ENCODE peak calls at places on chromosomes 5 and 9, in eight cellular contexts. O is fibroblast of the aortic adventitia, I is mesothelial cell of epicardium, J is upper lobe of left lung, R is neural crest cell, D is PC-3, H is A549, T is GM13977. A is an unnamed sample.

GRCh38 chr9:135184661-135185459 is 97.4 kb downstream of the OLFM1 start:
- DNase-seq in O (no peak), I (no peak), J (no peak), R (no peak), D (no peak), H (no peak), T (no peak), A (no peak)

GRCh38 chr5:14842117-14842516 is 29.5 kb downstream of the ANKH start:
- DNase-seq in O (no peak), I (no peak), J (no peak), R (no peak), D (no peak), H (no peak), T (no peak), A (no peak)

GRCh38 chr9:130432796-130433167 is 12.0 kb upstream of the ASS1 start:
- DNase-seq in O (no peak), I (no peak), J (no peak), R (no peak), D (no peak), H (no peak), T (no peak), A (no peak)

GRCh38 chr9:135589596-135590485 is 28.3 kb downstream of the PAEP start:
- DNase-seq in O (no peak), I (no peak), J (no peak), R (no peak), D (no peak), H (no peak), T (no peak), A (no peak)

GRCh38 chr9:89604463-89605180 is at the start of gene GADD45G:
- DNase-seq in O (peak), I (peak), J (peak), R (peak), D (peak), H (peak), T (peak), A (peak)

GRCh38 chr5:142122116-142122515 is 13.5 kb downstream of the NDFIP1 start:
- DNase-seq in O (no peak), I (no peak), J (no peak), R (no peak), D (no peak), H (no peak), T (no peak), A (no peak)

GRCh38 chr5:5572983-5573797 is 150.7 kb downstream of the ICE1 start:
- DNase-seq in O (no peak), I (no peak), J (no peak), R (no peak), D (no peak), H (no peak), T (no peak), A (no peak)

GRCh38 chr9:108056083-108056804 is 566.7 kb upstream of the KLF4 start:
- DNase-seq in O (peak), I (no peak), J (no peak), R (no peak), D (peak), H (peak), T (no peak), A (no peak)

GRCh38 chr9:84808416-84808815 is 138.9 kb downstream of the NTRK2 start:
- DNase-seq in O (no peak), I (no peak), J (no peak), R (no peak), D (no peak), H (no peak), T (no peak), A (no peak)

GRCh38 chr5:86129009-86129408 is 488.7 kb upstream of the COX7C start:
- DNase-seq in O (no peak), I (no peak), J (no peak), R (no peak), D (no peak), H (no peak), T (no peak), A (no peak)

GRCh38 chr5:102581011-102581410 is 82.2 kb upstream of the SLCO6A1 start:
- DNase-seq in O (no peak), I (no peak), J (no peak), R (no peak), D (no peak), H (no peak), T (no peak), A (no peak)

GRCh38 chr5:154740483-154740882 is 14.7 kb upstream of the LARP1 start:
- DNase-seq in O (peak), I (no peak), J (no peak), R (no peak), D (no peak), H (no peak), T (no peak), A (no peak)

GRCh38 chr5:93299596-93300308 is 281.3 kb downstream of the NR2F1-AS1 start:
- DNase-seq in O (no peak), I (no peak), J (no peak), R (no peak), D (no peak), H (no peak), T (no peak), A (no peak)

GRCh38 chr9:20490246-20490834 is 132.0 kb downstream of the MLLT3 start:
- DNase-seq in O (no peak), I (no peak), J (no peak), R (no peak), D (no peak), H (no peak), T (no peak), A (no peak)

GRCh38 chr9:35733109-35733541 is 659 bp downstream of the CREB3 start:
- DNase-seq in O (peak), I (no peak), J (no peak), R (no peak), D (peak), H (peak), T (peak), A (peak)

GRCh38 chr9:114037961-114038723 is 40.0 kb downstream of the AMBP start:
- DNase-seq in O (no peak), I (no peak), J (peak), R (no peak), D (no peak), H (no peak), T (no peak), A (no peak)

GRCh38 chr5:122040903-122041302 is 37.2 kb downstream of the LOX start:
- DNase-seq in O (no peak), I (no peak), J (no peak), R (no peak), D (no peak), H (no peak), T (no peak), A (no peak)
- TF ChIP-seq CTCF in O (no peak), I (no peak), J (no peak), R (no peak), D (no peak), H (no peak), T (no peak), A (no peak)

GRCh38 chr5:76403963-76404693 is 1.0 kb downstream of the IQGAP2 start:
- DNase-seq in O (no peak), I (peak), J (peak), R (no peak), D (no peak), H (peak), T (peak), A (peak)

GRCh38 chr5:76402251-76402879 is 720 bp upstream of the IQGAP2 start:
- DNase-seq in O (no peak), I (no peak), J (peak), R (peak), D (no peak), H (peak), T (peak), A (peak)

GRCh38 chr5:76404694-76405306 is 1.7 kb downstream of the IQGAP2 start:
- DNase-seq in O (no peak), I (no peak), J (peak), R (no peak), D (no peak), H (no peak), T (no peak), A (no peak)

GRCh38 chr5:76402880-76403712 is at the start of gene IQGAP2:
- DNase-seq in O (peak), I (peak), J (peak), R (peak), D (peak), H (peak), T (peak), A (peak)

GRCh38 chr5:76403713-76403962 is 553 bp downstream of the IQGAP2 start:
- DNase-seq in O (no peak), I (no peak), J (no peak), R (peak), D (no peak), H (peak), T (no peak), A (no peak)
- TF ChIP-seq CTCF in O (peak), I (no peak), J (peak), R (peak), D (no peak), H (no peak), T (peak), A (peak)

GRCh38 chr9:1429328-1429727 is 379.2 kb downstream of the DMRT2 start:
- DNase-seq in O (no peak), I (no peak), J (no peak), R (no peak), D (peak), H (peak), T (peak), A (no peak)
- TF ChIP-seq CTCF in O (peak), I (no peak), J (peak), R (peak), D (peak), H (no peak), T (peak), A (no peak)

GRCh38 chr5:96474073-96474472 is 41.0 kb upstream of the PCSK1 start:
- DNase-seq in O (no peak), I (no peak), J (no peak), R (no peak), D (no peak), H (no peak), T (no peak), A (no peak)

GRCh38 chr5:96476654-96477053 is 43.6 kb upstream of the PCSK1 start:
- DNase-seq in O (peak), I (no peak), J (no peak), R (no peak), D (no peak), H (no peak), T (no peak), A (no peak)

GRCh38 chr5:96468956-96469355 is 35.9 kb upstream of the PCSK1 start:
- DNase-seq in O (no peak), I (no peak), J (no peak), R (no peak), D (no peak), H (no peak), T (no peak), A (no peak)

DNA sequence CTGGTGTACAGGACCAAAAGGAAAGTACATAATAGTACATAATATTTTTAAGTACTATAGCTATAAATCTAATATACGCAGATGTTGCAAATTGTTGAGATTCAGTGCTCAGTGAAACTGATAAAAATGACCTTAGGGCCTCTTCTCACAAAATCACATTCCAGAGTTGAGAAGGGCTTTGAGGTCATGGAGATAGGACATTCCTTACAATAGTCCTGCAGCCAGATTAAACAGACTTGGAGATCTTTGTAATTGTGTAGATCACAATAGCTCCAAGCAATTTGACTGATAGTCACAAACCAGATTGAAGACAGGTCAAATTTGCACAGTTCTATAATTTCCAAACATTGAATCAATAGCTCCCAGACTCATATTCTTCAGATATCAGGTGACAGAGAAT is 37.8 kb upstream of the PCSK1 start:
- DNase-seq in O (no peak), I (no peak), J (no peak), R (no peak), D (no peak), H (no peak), T (no peak), A (no peak)
- TF ChIP-seq CTCF in O (no peak), I (no peak), J (no peak), R (no peak), D (no peak), H (no peak), T (no peak), A (no peak)

DNA sequence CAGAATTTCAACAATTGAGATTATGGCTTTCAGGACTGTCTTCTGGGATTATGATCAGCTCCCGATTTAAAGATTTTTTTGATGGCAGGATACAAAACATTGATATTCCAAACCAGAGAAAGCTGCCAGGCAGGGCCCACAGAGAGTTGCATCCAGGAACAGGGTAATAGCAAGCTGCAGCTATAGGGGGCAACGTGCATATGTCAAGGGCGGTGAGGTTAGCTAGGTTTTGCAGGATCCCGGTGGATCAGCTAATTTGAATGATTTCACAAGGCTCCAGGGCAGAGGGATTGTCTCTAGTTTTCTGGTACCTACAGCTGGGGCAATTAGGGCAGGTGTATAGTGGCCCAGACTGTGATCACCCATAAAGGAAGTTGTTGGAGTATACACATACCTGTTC is 339.4 kb downstream of the CHSY3 start:
- DNase-seq in O (no peak), I (no peak), J (no peak), R (no peak), D (no peak), H (no peak), T (no peak), A (no peak)
- TF ChIP-seq CTCF in O (no peak), I (no peak), J (no peak), R (no peak), D (no peak), H (no peak), T (no peak), A (no peak)

DNA sequence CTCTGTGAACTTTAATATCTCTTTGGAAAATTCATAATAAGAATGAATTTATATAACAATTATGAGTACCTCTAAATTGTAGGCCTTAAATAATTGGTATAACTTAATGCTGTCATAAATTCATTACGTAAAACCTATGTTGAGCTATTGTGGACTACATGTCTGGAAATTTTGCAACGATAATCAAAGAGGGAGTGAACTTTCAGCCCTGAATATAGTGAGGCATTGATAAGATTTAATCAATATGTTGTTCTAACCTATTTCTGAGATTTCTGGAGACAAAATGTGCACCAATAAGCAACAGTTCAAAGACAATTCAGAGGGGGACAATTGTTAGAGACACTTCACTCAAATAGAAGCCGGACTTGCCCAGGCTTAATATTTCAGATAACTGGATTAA is 499.4 kb downstream of the ELAVL2 start:
- DNase-seq in O (no peak), I (no peak), J (no peak), R (no peak), D (no peak), H (no peak), T (no peak), A (no peak)
- TF ChIP-seq CTCF in O (no peak), I (no peak), J (no peak), R (no peak), D (no peak), H (no peak), T (no peak), A (no peak)

A was measured in Calu3.